ENCODE peak calls at places on chromosomes 16 and 17, in ten cellular contexts. H is SJCRH30; G is AG04450; A is CD8-positive, alpha-beta T cell; W is lower leg skin; D is PC-9; R is skeletal muscle cell; X is NCI-H774; B is CMK; U is GDM1. O is an unnamed sample.

GRCh38 chr17:45867702-45868101 is 23.0 kb downstream of the SPPL2C start:
- DNase-seq in H (peak; percentile 44), G (no peak), A (no peak), W (no peak), D (no peak), R (no peak), X (no peak), B (peak; percentile 4), U (no peak), O (peak; percentile 55)

GRCh38 chr17:6213859-6214258 is 143.7 kb downstream of the WSCD1 start:
- DNase-seq in H (no peak), G (no peak), A (no peak), W (no peak), D (no peak), R (no peak), X (no peak), B (no peak), U (no peak), O (no peak)

GRCh38 chr17:56087199-56087598 is 66.1 kb upstream of the ANKFN1 start:
- DNase-seq in H (no peak), G (no peak), A (no peak), W (no peak), D (no peak), R (no peak), X (no peak), B (no peak), U (no peak), O (no peak)

GRCh38 chr16:3059723-3060242 is 5.7 kb upstream of the IL32 start:
- DNase-seq in H (no peak), G (no peak), A (no peak), W (no peak), D (no peak), R (no peak), X (no peak), B (no peak), U (no peak), O (no peak)

GRCh38 chr17:1941241-1942065 is 83.7 kb downstream of the RTN4RL1 start:
- DNase-seq in H (no peak), G (no peak), A (no peak), W (no peak), D (no peak), R (no peak), X (no peak), B (no peak), U (no peak), O (no peak)

GRCh38 chr17:71830916-71831315 is 289.9 kb upstream of the SOX9 start:
- DNase-seq in H (no peak), G (no peak), A (no peak), W (no peak), D (no peak), R (no peak), X (no peak), B (no peak), U (no peak), O (no peak)

GRCh38 chr17:81035389-81036127 is 607 bp downstream of the BAIAP2 start:
- DNase-seq in H (peak; percentile 53), G (no peak), A (no peak), W (no peak), D (peak; percentile 33), R (no peak), X (no peak), B (no peak), U (no peak), O (no peak)

GRCh38 chr17:10739341-10739905 is 9.6 kb upstream of the TMEM220 start:
- DNase-seq in H (no peak), G (no peak), A (no peak), W (no peak), D (no peak), R (no peak), X (no peak), B (no peak), U (no peak), O (no peak)

GRCh38 chr17:75065562-75066151 is 18.6 kb downstream of the KCTD2 start:
- DNase-seq in H (no peak), G (no peak), A (no peak), W (no peak), D (no peak), R (no peak), X (no peak), B (no peak), U (no peak), O (no peak)

GRCh38 chr16:53085539-53086450 is 31.0 kb downstream of the CHD9 start:
- DNase-seq in H (no peak), G (no peak), A (no peak), W (peak; percentile 61), D (no peak), R (no peak), X (no peak), B (no peak), U (no peak), O (no peak)

GRCh38 chr17:83144421-83145357 is 65.3 kb downstream of the METRNL start:
- DNase-seq in H (no peak), G (no peak), A (no peak), W (peak; percentile 61), D (no peak), R (no peak), X (no peak), B (no peak), U (no peak), O (no peak)

GRCh38 chr17:41322264-41322902 is 6.9 kb upstream of the KRTAP17-1 start:
- DNase-seq in H (no peak), G (peak; percentile 42), A (no peak), W (no peak), D (peak; percentile 22), R (peak; percentile 36), X (peak; percentile 61), B (peak; percentile 2), U (no peak), O (peak; percentile 51)

GRCh38 chr17:6393368-6393952 is 41.5 kb downstream of the AIPL1 start:
- DNase-seq in H (no peak), G (no peak), A (no peak), W (no peak), D (no peak), R (no peak), X (peak; percentile 22), B (no peak), U (no peak), O (peak; percentile 30)

GRCh38 chr17:35752945-35753764 is at the start of gene GAS2L2:
- DNase-seq in H (no peak), G (no peak), A (no peak), W (no peak), D (no peak), R (no peak), X (no peak), B (no peak), U (no peak), O (no peak)

GRCh38 chr17:61072648-61073047 is 327.0 kb upstream of the TBX2 start:
- DNase-seq in H (no peak), G (no peak), A (no peak), W (no peak), D (no peak), R (no peak), X (no peak), B (no peak), U (no peak), O (no peak)

GRCh38 chr17:31495049-31495885 is 103.8 kb downstream of the RAB11FIP4 start:
- DNase-seq in H (no peak), G (no peak), A (no peak), W (no peak), D (peak; percentile 90), R (no peak), X (peak; percentile 66), B (no peak), U (no peak), O (peak; percentile 84)

GRCh38 chr16:4968879-4969278 is 10.7 kb downstream of the SEC14L5 start:
- DNase-seq in H (no peak), G (no peak), A (no peak), W (no peak), D (no peak), R (no peak), X (no peak), B (no peak), U (no peak), O (no peak)

GRCh38 chr17:45190503-45191282 is 29.0 kb downstream of the HEXIM2 start:
- DNase-seq in H (no peak), G (no peak), A (no peak), W (no peak), D (no peak), R (no peak), X (no peak), B (no peak), U (no peak), O (no peak)

GRCh38 chr17:3827124-3827773 is 18.8 kb downstream of the NCBP3 start:
- DNase-seq in H (peak; percentile 54), G (no peak), A (peak; percentile 63), W (peak; percentile 45), D (peak; percentile 52), R (peak; percentile 17), X (no peak), B (peak; percentile 15), U (peak; percentile 19), O (peak; percentile 0)

GRCh38 chr16:28930652-28931051 is 1.1 kb upstream of the CD19 start:
- DNase-seq in H (peak; percentile 58), G (no peak), A (no peak), W (no peak), D (no peak), R (no peak), X (no peak), B (no peak), U (peak; percentile 21), O (no peak)

GRCh38 chr17:77456951-77457548 is 316.3 kb downstream of the SEC14L1 start:
- DNase-seq in H (no peak), G (no peak), A (no peak), W (no peak), D (no peak), R (no peak), X (no peak), B (no peak), U (no peak), O (no peak)

GRCh38 chr17:74429604-74430384 is 2.1 kb upstream of the GPRC5C start:
- DNase-seq in H (no peak), G (no peak), A (no peak), W (peak; percentile 56), D (no peak), R (no peak), X (no peak), B (no peak), U (no peak), O (peak; percentile 35)

GRCh38 chr16:85086347-85087291 is 25.7 kb downstream of the CIBAR2 start:
- DNase-seq in H (peak; percentile 56), G (no peak), A (peak; percentile 64), W (peak; percentile 63), D (peak; percentile 75), R (no peak), X (no peak), B (peak; percentile 31), U (peak; percentile 4), O (peak; percentile 3)

GRCh38 chr16:51670527-51670926 is 519.5 kb upstream of the SALL1 start:
- DNase-seq in H (no peak), G (no peak), A (no peak), W (no peak), D (no peak), R (no peak), X (no peak), B (no peak), U (no peak), O (no peak)

GRCh38 chr17:1724869-1725641 is 551 bp downstream of the WDR81 start:
- DNase-seq in H (peak; percentile 31), G (no peak), A (no peak), W (no peak), D (no peak), R (no peak), X (no peak), B (no peak), U (no peak), O (no peak)

GRCh38 chr16:1309888-1310831 is 724 bp downstream of the UBE2I start:
- DNase-seq in H (no peak), G (no peak), A (peak; percentile 44), W (no peak), D (peak; percentile 42), R (no peak), X (no peak), B (no peak), U (no peak), O (no peak)

GRCh38 chr17:76561799-76562268 is 22.0 kb downstream of the PRCD start:
- DNase-seq in H (no peak), G (no peak), A (no peak), W (no peak), D (no peak), R (no peak), X (no peak), B (no peak), U (no peak), O (no peak)

GRCh38 chr16:83085660-83086059 is 458.9 kb downstream of the CDH13 start:
- DNase-seq in H (no peak), G (no peak), A (no peak), W (no peak), D (no peak), R (no peak), X (no peak), B (no peak), U (no peak), O (no peak)